ENCODE peak calls at places on chromosomes 16 and 17, in ten cellular contexts. One of them, this sample, is unnamed.

GRCh38 chr17:39001703-39002637 is 34.8 kb upstream of the FBXO47 start:
- DNase-seq in non-pigmented ciliary epithelial cell: no peak
- DNase-seq in right lobe of liver: no peak
- DNase-seq in A172: no peak
- DNase-seq in amniotic epithelial cell: peak
- DNase-seq in fibroblast of pulmonary artery: peak
- DNase-seq in left ventricle myocardium inferior: peak
- DNase-seq in CD8-positive, alpha-beta T cell: no peak
- DNase-seq in neuronal stem cell: no peak
- DNase-seq in activated naive CD4-positive, alpha-beta T cell: no peak
- DNase-seq in this sample: peak

GRCh38 chr17:313231-313630 is 39.4 kb downstream of the RPH3AL start:
- DNase-seq in non-pigmented ciliary epithelial cell: no peak
- DNase-seq in right lobe of liver: no peak
- DNase-seq in A172: no peak
- DNase-seq in amniotic epithelial cell: no peak
- DNase-seq in fibroblast of pulmonary artery: no peak
- DNase-seq in left ventricle myocardium inferior: no peak
- DNase-seq in CD8-positive, alpha-beta T cell: no peak
- DNase-seq in neuronal stem cell: no peak
- DNase-seq in activated naive CD4-positive, alpha-beta T cell: no peak
- DNase-seq in this sample: no peak

GRCh38 chr16:66878067-66878466 is 2.2 kb upstream of the PDP2 start:
- DNase-seq in non-pigmented ciliary epithelial cell: no peak
- DNase-seq in right lobe of liver: no peak
- DNase-seq in A172: no peak
- DNase-seq in amniotic epithelial cell: no peak
- DNase-seq in fibroblast of pulmonary artery: no peak
- DNase-seq in left ventricle myocardium inferior: no peak
- DNase-seq in CD8-positive, alpha-beta T cell: no peak
- DNase-seq in neuronal stem cell: no peak
- DNase-seq in activated naive CD4-positive, alpha-beta T cell: no peak
- DNase-seq in this sample: no peak

GRCh38 chr16:55508941-55509920 is at the start of gene LPCAT2:
- DNase-seq in non-pigmented ciliary epithelial cell: no peak
- DNase-seq in right lobe of liver: peak
- DNase-seq in A172: peak
- DNase-seq in amniotic epithelial cell: peak
- DNase-seq in fibroblast of pulmonary artery: peak
- DNase-seq in left ventricle myocardium inferior: peak
- DNase-seq in CD8-positive, alpha-beta T cell: no peak
- DNase-seq in neuronal stem cell: peak
- DNase-seq in activated naive CD4-positive, alpha-beta T cell: peak
- DNase-seq in this sample: peak

GRCh38 chr17:77280304-77280910 is 139.6 kb downstream of the SEC14L1 start:
- DNase-seq in non-pigmented ciliary epithelial cell: no peak
- DNase-seq in right lobe of liver: no peak
- DNase-seq in A172: peak
- DNase-seq in amniotic epithelial cell: peak
- DNase-seq in fibroblast of pulmonary artery: peak
- DNase-seq in left ventricle myocardium inferior: peak
- DNase-seq in CD8-positive, alpha-beta T cell: no peak
- DNase-seq in neuronal stem cell: no peak
- DNase-seq in activated naive CD4-positive, alpha-beta T cell: no peak
- DNase-seq in this sample: peak

GRCh38 chr17:79218825-79219200 is 144.2 kb downstream of the ENGASE start:
- DNase-seq in non-pigmented ciliary epithelial cell: no peak
- DNase-seq in right lobe of liver: no peak
- DNase-seq in A172: no peak
- DNase-seq in amniotic epithelial cell: no peak
- DNase-seq in fibroblast of pulmonary artery: no peak
- DNase-seq in left ventricle myocardium inferior: no peak
- DNase-seq in CD8-positive, alpha-beta T cell: no peak
- DNase-seq in neuronal stem cell: no peak
- DNase-seq in activated naive CD4-positive, alpha-beta T cell: no peak
- DNase-seq in this sample: no peak

GRCh38 chr17:68197091-68197996 is 50.5 kb upstream of the AMZ2 start:
- DNase-seq in non-pigmented ciliary epithelial cell: no peak
- DNase-seq in right lobe of liver: no peak
- DNase-seq in A172: no peak
- DNase-seq in amniotic epithelial cell: no peak
- DNase-seq in fibroblast of pulmonary artery: no peak
- DNase-seq in left ventricle myocardium inferior: peak
- DNase-seq in CD8-positive, alpha-beta T cell: no peak
- DNase-seq in neuronal stem cell: no peak
- DNase-seq in activated naive CD4-positive, alpha-beta T cell: peak
- DNase-seq in this sample: peak

GRCh38 chr16:87951550-87952538 is 610 bp downstream of the BANP start:
- DNase-seq in non-pigmented ciliary epithelial cell: no peak
- DNase-seq in right lobe of liver: peak
- DNase-seq in A172: no peak
- DNase-seq in amniotic epithelial cell: no peak
- DNase-seq in fibroblast of pulmonary artery: no peak
- DNase-seq in left ventricle myocardium inferior: no peak
- DNase-seq in CD8-positive, alpha-beta T cell: no peak
- DNase-seq in neuronal stem cell: peak
- DNase-seq in activated naive CD4-positive, alpha-beta T cell: no peak
- DNase-seq in this sample: no peak

GRCh38 chr16:86075488-86075785 is 176.5 kb downstream of the IRF8 start:
- DNase-seq in non-pigmented ciliary epithelial cell: no peak
- DNase-seq in right lobe of liver: no peak
- DNase-seq in A172: no peak
- DNase-seq in amniotic epithelial cell: peak
- DNase-seq in fibroblast of pulmonary artery: no peak
- DNase-seq in left ventricle myocardium inferior: no peak
- DNase-seq in CD8-positive, alpha-beta T cell: no peak
- DNase-seq in neuronal stem cell: no peak
- DNase-seq in activated naive CD4-positive, alpha-beta T cell: no peak
- DNase-seq in this sample: no peak

GRCh38 chr17:79338589-79338988 is 264.0 kb downstream of the ENGASE start:
- DNase-seq in non-pigmented ciliary epithelial cell: peak
- DNase-seq in right lobe of liver: no peak
- DNase-seq in A172: peak
- DNase-seq in amniotic epithelial cell: no peak
- DNase-seq in fibroblast of pulmonary artery: no peak
- DNase-seq in left ventricle myocardium inferior: no peak
- DNase-seq in CD8-positive, alpha-beta T cell: no peak
- DNase-seq in neuronal stem cell: no peak
- DNase-seq in activated naive CD4-positive, alpha-beta T cell: no peak
- DNase-seq in this sample: peak